ENCODE peak calls at places on chromosomes 4 and X, in five cellular contexts. J is left ventricle myocardium inferior, T is dorsolateral prefrontal cortex, D is GM06990, Y is neural crest cell. G is an unnamed sample.

GRCh38 chrX:120350458-120351138 is 11.3 kb upstream of the ATP1B4 start:
- DNase-seq in D (no peak), J (no peak), Y (no peak), T (no peak), G (no peak)

GRCh38 chrX:124435616-124436015 is 89.3 kb downstream of the SH2D1A start:
- DNase-seq in T (no peak), D (no peak), J (no peak), Y (no peak), G (no peak)

GRCh38 chr4:141375855-141376254 is 155.2 kb downstream of the ZNF330 start:
- DNase-seq in D (no peak), J (no peak), T (no peak), Y (no peak), G (no peak)

GRCh38 chrX:72296991-72297390 is 8.7 kb downstream of the CITED1 start:
- DNase-seq in J (no peak), T (no peak), D (no peak), Y (no peak), G (no peak)

GRCh38 chr4:163767993-163768392 is 273.5 kb downstream of the TMA16 start:
- DNase-seq in D (no peak), J (no peak), T (no peak), Y (no peak), G (no peak)

GRCh38 chr4:150962245-150962644 is 52.8 kb downstream of the LRBA start:
- DNase-seq in D (peak), T (no peak), J (no peak), Y (no peak), G (no peak)

GRCh38 chr4:7868892-7869471 is 70.7 kb downstream of the AFAP1 start:
- DNase-seq in Y (no peak), D (no peak), J (no peak), T (no peak), G (no peak)

GRCh38 chr4:75099321-75099720 is 166.4 kb downstream of the PARM1 start:
- DNase-seq in D (peak), J (no peak), Y (no peak), T (no peak), G (no peak)

GRCh38 chr4:19844436-19844835 is 407.3 kb upstream of the SLIT2 start:
- DNase-seq in J (peak), D (no peak), Y (no peak), T (no peak), G (peak)

GRCh38 chrX:152632445-152633097 is 5.1 kb upstream of the GABRQ start:
- DNase-seq in T (no peak), J (peak), D (no peak), Y (peak), G (peak)

GRCh38 chrX:84469226-84469625 is 33.0 kb downstream of the HDX start:
- DNase-seq in J (no peak), D (no peak), Y (no peak), T (no peak), G (no peak)

GRCh38 chr4:152981278-152981677 is 45.2 kb downstream of the FHDC1 start:
- DNase-seq in J (no peak), D (no peak), Y (no peak), T (no peak), G (no peak)

GRCh38 chr4:46441116-46441859 is 51.4 kb upstream of the GABRA2 start:
- DNase-seq in T (no peak), J (no peak), D (no peak), Y (no peak), G (no peak)

GRCh38 chr4:15149842-15150592 is 147.7 kb downstream of the CPEB2 start:
- DNase-seq in D (peak), T (peak), J (peak), Y (peak), G (peak)

GRCh38 chr4:86356425-86356824 is 3.4 kb downstream of the MAPK10 start:
- DNase-seq in J (no peak), Y (no peak), T (no peak), D (peak), G (no peak)

GRCh38 chr4:3388461-3389185 is 53.1 kb upstream of the HGFAC start:
- DNase-seq in D (peak), T (no peak), Y (peak), J (peak), G (no peak)

GRCh38 chr4:123562994-123563745 is 166.6 kb downstream of the SPRY1 start:
- DNase-seq in T (no peak), J (no peak), D (no peak), Y (no peak), G (no peak)

GRCh38 chrX:135256923-135257322 is 5.1 kb downstream of the ETDA start:
- DNase-seq in J (no peak), Y (no peak), D (no peak), T (no peak), G (no peak)

GRCh38 chr4:41579043-41579442 is 41.1 kb downstream of the LIMCH1 start:
- DNase-seq in J (no peak), Y (no peak), T (no peak), D (no peak), G (no peak)

GRCh38 chr4:146442801-146443200 is 78.9 kb downstream of the SLC10A7 start:
- DNase-seq in Y (no peak), T (no peak), J (no peak), D (no peak), G (no peak)

GRCh38 chrX:37754518-37754917 is 25.3 kb upstream of the CYBB start:
- DNase-seq in T (no peak), J (no peak), D (no peak), Y (no peak), G (no peak)

GRCh38 chr4:98908182-98908581 is 20.8 kb downstream of the EIF4E start:
- DNase-seq in T (no peak), Y (no peak), D (no peak), J (no peak), G (no peak)

GRCh38 chr4:16067515-16067914 is 16.3 kb downstream of the PROM1 start:
- DNase-seq in D (no peak), J (no peak), Y (no peak), T (no peak), G (no peak)

GRCh38 chrX:130895299-130895698 is 7.7 kb downstream of the ENOX2 start:
- DNase-seq in T (no peak), J (no peak), Y (no peak), D (no peak), G (no peak)

GRCh38 chr4:26861434-26862186 is 969 bp downstream of the STIM2 start:
- DNase-seq in D (peak), T (peak), Y (peak), J (peak), G (peak)

GRCh38 chrX:69163936-69164741 is 1.1 kb downstream of the PJA1 start:
- DNase-seq in D (peak), Y (no peak), J (no peak), T (no peak), G (peak)

GRCh38 chr4:66169341-66169740 is 499.1 kb upstream of the EPHA5 start:
- DNase-seq in D (no peak), T (no peak), Y (no peak), J (no peak), G (no peak)

GRCh38 chrX:34656842-34657780 is at the start of gene TMEM47:
- DNase-seq in J (peak), Y (peak), D (no peak), T (peak), G (peak)